ENCODE peak calls at places on chromosomes 16 and 17, in five cellular contexts. P is IMR-90, G is K562, F is HepG2, B is GM12878. M is an unnamed sample.

GRCh38 chr17:29566473-29567361 is at the start of gene ABHD15:
- DNase-seq in P (peak; percentile 59), G (no peak), F (peak; percentile 35), B (no peak), M (peak; percentile 83)

GRCh38 chr17:68461589-68461988 is 4.3 kb upstream of the WIPI1 start:
- DNase-seq in P (no peak), G (no peak), F (no peak), B (no peak), M (no peak)

GRCh38 chr16:72837846-72838661 is 209.9 kb downstream of the ZFHX3 start:
- DNase-seq in P (peak; percentile 77), G (no peak), F (no peak), B (no peak), M (no peak)

GRCh38 chr16:51577621-51578303 is 426.7 kb upstream of the SALL1 start:
- DNase-seq in P (peak; percentile 15), G (no peak), F (no peak), B (peak; percentile 20), M (no peak)

GRCh38 chr16:15618392-15618791 is 24.6 kb downstream of the MARF1 start:
- DNase-seq in P (peak; percentile 81), G (no peak), F (no peak), B (no peak), M (no peak)

GRCh38 chr16:83939266-83939856 is 13.7 kb upstream of the OSGIN1 start:
- DNase-seq in P (no peak), G (no peak), F (no peak), B (no peak), M (no peak)

GRCh38 chr17:1997146-1997586 is 28.0 kb downstream of the RTN4RL1 start:
- DNase-seq in P (no peak), G (no peak), F (peak; percentile 78), B (no peak), M (no peak)

GRCh38 chr16:13036600-13036999 is 135.2 kb downstream of the SHISA9 start:
- DNase-seq in P (peak; percentile 11), G (peak; percentile 23), F (peak; percentile 43), B (no peak), M (no peak)

GRCh38 chr17:38747385-38748328 is 479 bp downstream of the PCGF2 start:
- DNase-seq in P (no peak), G (peak; percentile 72), F (no peak), B (no peak), M (peak; percentile 80)

GRCh38 chr17:80365983-80366382 is 49.0 kb upstream of the ENDOV start:
- DNase-seq in P (no peak), G (no peak), F (no peak), B (no peak), M (no peak)

GRCh38 chr17:7982171-7982570 is 20.2 kb upstream of the GUCY2D start:
- DNase-seq in P (peak; percentile 78), G (no peak), F (no peak), B (no peak), M (no peak)

GRCh38 chr17:77049440-77049839 is 91.3 kb upstream of the SEC14L1 start:
- DNase-seq in P (no peak), G (no peak), F (no peak), B (no peak), M (no peak)

GRCh38 chr16:51880776-51881175 is 666.2 kb downstream of the TOX3 start:
- DNase-seq in P (peak; percentile 98), G (no peak), F (no peak), B (no peak), M (no peak)

GRCh38 chr16:12406840-12407690 is 396.6 kb downstream of the CPPED1 start:
- DNase-seq in P (peak; percentile 46), G (no peak), F (peak; percentile 84), B (no peak), M (no peak)

GRCh38 chr17:40901981-40902862 is 17.2 kb upstream of the KRT20 start:
- DNase-seq in P (peak; percentile 71), G (no peak), F (peak; percentile 99), B (no peak), M (no peak)

GRCh38 chr16:591892-592517 is 2.1 kb downstream of the RAB40C start:
- DNase-seq in P (no peak), G (no peak), F (no peak), B (no peak), M (no peak)

GRCh38 chr17:77449908-77450741 is 309.4 kb downstream of the SEC14L1 start:
- DNase-seq in P (peak; percentile 72), G (peak; percentile 79), F (peak; percentile 92), B (no peak), M (peak; percentile 91)

GRCh38 chr17:78573955-78574354 is 3.2 kb downstream of the DNAH17 start:
- DNase-seq in P (no peak), G (no peak), F (peak; percentile 31), B (no peak), M (no peak)

GRCh38 chr17:17235212-17236174 is 1.5 kb downstream of the FLCN start:
- DNase-seq in P (peak; percentile 44), G (no peak), F (peak; percentile 22), B (no peak), M (no peak)

GRCh38 chr17:51683291-51683690 is 422.9 kb downstream of the UTP18 start:
- DNase-seq in P (no peak), G (no peak), F (no peak), B (no peak), M (no peak)

GRCh38 chr16:8878523-8878911 is 3.6 kb upstream of the LITAFD start:
- DNase-seq in P (peak; percentile 86), G (no peak), F (no peak), B (no peak), M (no peak)

GRCh38 chr16:6481894-6482293 is 850.8 kb upstream of the RBFOX1 start:
- DNase-seq in P (no peak), G (no peak), F (no peak), B (no peak), M (no peak)

GRCh38 chr17:5422505-5422904 is 2.5 kb downstream of the RPAIN start:
- DNase-seq in P (peak; percentile 83), G (no peak), F (peak; percentile 9), B (no peak), M (no peak)

GRCh38 chr17:9322298-9322697 is 253.3 kb downstream of the STX8 start:
- DNase-seq in P (no peak), G (no peak), F (no peak), B (no peak), M (no peak)

GRCh38 chr17:64146418-64147109 is 16.6 kb upstream of the ERN1 start:
- DNase-seq in P (peak; percentile 72), G (peak; percentile 46), F (peak; percentile 52), B (no peak), M (peak; percentile 73)

GRCh38 chr17:22268912-22269220 is 576.5 kb downstream of the KCNJ18 start:
- DNase-seq in P (no peak), G (no peak), F (no peak), B (no peak), M (no peak)

GRCh38 chr16:85891033-85891775 is 7.8 kb upstream of the IRF8 start:
- DNase-seq in P (peak; percentile 19), G (no peak), F (peak; percentile 29), B (no peak), M (no peak)

GRCh38 chr16:88374736-88375135 is 8.0 kb upstream of the ZNF469 start:
- DNase-seq in P (no peak), G (no peak), F (no peak), B (no peak), M (peak; percentile 18)

GRCh38 chr16:68235105-68235881 is 634 bp downstream of the ESRP2 start:
- DNase-seq in P (no peak), G (no peak), F (peak; percentile 57), B (no peak), M (no peak)

GRCh38 chr17:48814504-48814903 is 2.5 kb downstream of the TTLL6 start:
- DNase-seq in P (peak; percentile 37), G (peak; percentile 80), F (peak; percentile 66), B (no peak), M (peak; percentile 87)

GRCh38 chr17:74864866-74865395 is 5.2 kb upstream of the GRIN2C start:
- DNase-seq in P (peak; percentile 57), G (peak; percentile 79), F (peak; percentile 56), B (no peak), M (peak; percentile 93)

GRCh38 chr16:84806256-84806889 is 13.4 kb upstream of the CRISPLD2 start:
- DNase-seq in P (peak; percentile 95), G (peak; percentile 82), F (no peak), B (peak; percentile 13), M (peak; percentile 86)

GRCh38 chr16:18800674-18801196 is 614 bp downstream of the ARL6IP1 start:
- DNase-seq in P (no peak), G (peak; percentile 49), F (no peak), B (no peak), M (no peak)

GRCh38 chr17:48134912-48135480 is 27.4 kb downstream of the SNX11 start:
- DNase-seq in P (no peak), G (peak; percentile 37), F (no peak), B (no peak), M (no peak)

GRCh38 chr17:65931246-65932149 is 260.4 kb downstream of the CEP112 start:
- DNase-seq in P (peak; percentile 12), G (no peak), F (no peak), B (no peak), M (no peak)

GRCh38 chr16:50208460-50208931 is 55.4 kb downstream of the TENT4B start:
- DNase-seq in P (peak; percentile 73), G (no peak), F (peak; percentile 16), B (no peak), M (no peak)

GRCh38 chr17:3415610-3416009 is 4.4 kb downstream of the OR3A3 start:
- DNase-seq in P (no peak), G (no peak), F (no peak), B (no peak), M (no peak)
- H3K27me3 ChIP-seq in P (no peaks in the 10 kb centered on the region), G (no peaks in the 10 kb centered on the region), F (peaks cover 3% of the 10 kb centered on the region), B (no peaks in the 10 kb centered on the region), M (no peaks in the 10 kb centered on the region)

DNA sequence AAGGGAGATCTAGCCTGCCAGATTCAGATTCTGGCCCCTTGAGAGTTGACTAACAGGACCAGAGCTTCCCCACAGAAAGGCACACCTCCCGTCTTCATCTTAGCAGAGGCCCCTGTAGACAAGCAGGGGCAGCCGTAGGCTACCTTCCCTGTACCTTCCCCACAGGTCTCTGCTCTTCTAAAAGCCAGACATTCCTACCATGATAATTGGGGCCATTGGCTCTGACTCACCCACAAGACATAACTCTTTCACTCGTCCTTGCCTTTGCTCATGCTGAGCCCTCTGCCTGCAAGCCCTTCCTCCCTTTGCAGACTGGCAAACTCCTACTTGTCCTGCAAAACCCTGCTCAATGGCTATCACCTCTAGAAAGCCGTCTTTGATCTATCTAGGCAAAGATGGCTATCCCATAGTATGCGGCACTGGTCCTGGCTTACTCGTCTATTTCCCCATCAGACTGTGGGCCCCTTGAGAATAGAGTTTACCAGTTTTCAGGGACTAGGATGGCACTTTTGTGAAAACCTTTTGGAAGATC is 43.8 kb downstream of the PIMREG start:
- DNase-seq in P (no peak), G (no peak), F (no peak), B (no peak), M (no peak)
- TF ChIP-seq SMC3 in P (no peak), G (no peak), F (no peak), B (no peak), M (no peak)

DNA sequence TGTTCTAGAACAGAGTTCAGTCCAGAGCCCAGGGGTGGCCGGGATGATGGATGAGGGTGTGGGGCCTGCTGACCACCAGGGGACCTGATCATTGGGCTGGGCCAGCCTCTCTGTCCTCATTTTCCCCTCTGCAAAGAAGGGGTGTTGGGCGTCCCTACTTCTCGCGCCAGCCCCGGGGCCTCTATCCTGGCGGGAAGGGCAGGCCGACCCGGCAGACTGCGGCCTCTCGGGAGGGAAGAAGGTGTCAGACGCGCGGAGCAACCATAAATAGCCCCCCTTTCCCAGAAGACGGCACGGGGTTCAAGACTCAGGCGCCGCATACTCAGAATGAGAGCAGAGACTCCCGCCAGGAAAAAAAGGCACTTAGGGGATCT is 1.9 kb upstream of the CACNA1G start:
- DNase-seq in P (no peak), G (no peak), F (no peak), B (no peak), M (no peak)
- H3K27me3 ChIP-seq in P (peaks cover 55% of the 10 kb centered on the region), G (peaks cover 67% of the 10 kb centered on the region), F (peaks cover 27% of the 10 kb centered on the region), B (peaks cover 23% of the 10 kb centered on the region), M (peaks cover 25% of the 10 kb centered on the region)

GRCh38 chr16:78058165-78058564 is 35.8 kb downstream of the CLEC3A start:
- DNase-seq in P (no peak), G (no peak), F (no peak), B (no peak), M (no peak)
- TF ChIP-seq SMC3 in P (no peak), G (no peak), F (no peak), B (no peak), M (no peak)

M was measured in SK-N-SH.